ENCODE peak calls at places on chromosomes 11 and 22, in ten cellular contexts. One of them, this sample, is unnamed.

GRCh38 chr11:13376402-13376801 is 86.6 kb downstream of the BTBD10 start:
- DNase-seq in CD8-positive, alpha-beta memory T cell: no peak
- DNase-seq in coronary artery: no peak
- DNase-seq in SK-N-SH: no peak
- DNase-seq in testis: no peak
- DNase-seq in GM23338: no peak
- DNase-seq in tibial artery: no peak
- DNase-seq in aorta: no peak
- DNase-seq in heart right ventricle: no peak
- DNase-seq in cardiac muscle cell: no peak
- DNase-seq in this sample: no peak

GRCh38 chr11:8289426-8290047 is 25.9 kb upstream of the LMO1 start:
- DNase-seq in heart right ventricle: no peak
- DNase-seq in aorta: no peak
- DNase-seq in cardiac muscle cell: no peak
- DNase-seq in testis: no peak
- DNase-seq in SK-N-SH: no peak
- DNase-seq in tibial artery: no peak
- DNase-seq in CD8-positive, alpha-beta memory T cell: no peak
- DNase-seq in GM23338: no peak
- DNase-seq in coronary artery: peak
- DNase-seq in this sample: peak

GRCh38 chr22:48257690-48258065 is 1495.2 kb downstream of the TBC1D22A start:
- DNase-seq in tibial artery: no peak
- DNase-seq in CD8-positive, alpha-beta memory T cell: no peak
- DNase-seq in aorta: no peak
- DNase-seq in coronary artery: no peak
- DNase-seq in cardiac muscle cell: no peak
- DNase-seq in testis: no peak
- DNase-seq in heart right ventricle: no peak
- DNase-seq in SK-N-SH: no peak
- DNase-seq in GM23338: no peak
- DNase-seq in this sample: no peak

GRCh38 chr22:35409783-35410662 is 10.1 kb downstream of the MCM5 start:
- DNase-seq in cardiac muscle cell: no peak
- DNase-seq in aorta: peak
- DNase-seq in heart right ventricle: peak
- DNase-seq in SK-N-SH: no peak
- DNase-seq in coronary artery: no peak
- DNase-seq in GM23338: no peak
- DNase-seq in tibial artery: no peak
- DNase-seq in testis: no peak
- DNase-seq in CD8-positive, alpha-beta memory T cell: no peak
- DNase-seq in this sample: no peak

GRCh38 chr11:58186938-58187337 is 1.9 kb upstream of the OR9Q2 start:
- DNase-seq in testis: no peak
- DNase-seq in SK-N-SH: no peak
- DNase-seq in cardiac muscle cell: no peak
- DNase-seq in heart right ventricle: peak
- DNase-seq in coronary artery: no peak
- DNase-seq in aorta: no peak
- DNase-seq in CD8-positive, alpha-beta memory T cell: no peak
- DNase-seq in tibial artery: no peak
- DNase-seq in GM23338: peak
- DNase-seq in this sample: no peak

GRCh38 chr11:65419773-65420481 is 2.7 kb upstream of the NEAT1 start:
- DNase-seq in CD8-positive, alpha-beta memory T cell: peak
- DNase-seq in heart right ventricle: peak
- DNase-seq in SK-N-SH: peak
- DNase-seq in testis: peak
- DNase-seq in tibial artery: peak
- DNase-seq in cardiac muscle cell: peak
- DNase-seq in GM23338: peak
- DNase-seq in aorta: peak
- DNase-seq in coronary artery: peak
- DNase-seq in this sample: peak

GRCh38 chr11:125036933-125037332 is 26.2 kb upstream of the SLC37A2 start:
- DNase-seq in cardiac muscle cell: no peak
- DNase-seq in testis: no peak
- DNase-seq in CD8-positive, alpha-beta memory T cell: no peak
- DNase-seq in coronary artery: no peak
- DNase-seq in GM23338: no peak
- DNase-seq in heart right ventricle: no peak
- DNase-seq in aorta: no peak
- DNase-seq in tibial artery: no peak
- DNase-seq in SK-N-SH: no peak
- DNase-seq in this sample: no peak

GRCh38 chr22:39183991-39184585 is 31.6 kb upstream of the CBX7 start:
- DNase-seq in coronary artery: no peak
- DNase-seq in CD8-positive, alpha-beta memory T cell: no peak
- DNase-seq in cardiac muscle cell: peak
- DNase-seq in testis: peak
- DNase-seq in GM23338: peak
- DNase-seq in heart right ventricle: no peak
- DNase-seq in SK-N-SH: no peak
- DNase-seq in tibial artery: no peak
- DNase-seq in aorta: no peak
- DNase-seq in this sample: no peak

GRCh38 chr11:83836883-83837654 is 550.9 kb upstream of the CCDC90B start:
- DNase-seq in heart right ventricle: peak
- DNase-seq in coronary artery: no peak
- DNase-seq in aorta: no peak
- DNase-seq in CD8-positive, alpha-beta memory T cell: no peak
- DNase-seq in SK-N-SH: peak
- DNase-seq in GM23338: peak
- DNase-seq in testis: peak
- DNase-seq in tibial artery: peak
- DNase-seq in cardiac muscle cell: peak
- DNase-seq in this sample: peak

GRCh38 chr11:134783219-134783618 is 371.2 kb upstream of the B3GAT1 start:
- DNase-seq in SK-N-SH: no peak
- DNase-seq in heart right ventricle: no peak
- DNase-seq in CD8-positive, alpha-beta memory T cell: no peak
- DNase-seq in tibial artery: no peak
- DNase-seq in cardiac muscle cell: no peak
- DNase-seq in coronary artery: no peak
- DNase-seq in GM23338: no peak
- DNase-seq in aorta: no peak
- DNase-seq in testis: no peak
- DNase-seq in this sample: no peak

GRCh38 chr11:22076215-22076930 is 116.5 kb upstream of the ANO5 start:
- DNase-seq in tibial artery: no peak
- DNase-seq in testis: no peak
- DNase-seq in coronary artery: no peak
- DNase-seq in cardiac muscle cell: no peak
- DNase-seq in heart right ventricle: no peak
- DNase-seq in SK-N-SH: no peak
- DNase-seq in CD8-positive, alpha-beta memory T cell: no peak
- DNase-seq in GM23338: no peak
- DNase-seq in aorta: no peak
- DNase-seq in this sample: no peak

DNA sequence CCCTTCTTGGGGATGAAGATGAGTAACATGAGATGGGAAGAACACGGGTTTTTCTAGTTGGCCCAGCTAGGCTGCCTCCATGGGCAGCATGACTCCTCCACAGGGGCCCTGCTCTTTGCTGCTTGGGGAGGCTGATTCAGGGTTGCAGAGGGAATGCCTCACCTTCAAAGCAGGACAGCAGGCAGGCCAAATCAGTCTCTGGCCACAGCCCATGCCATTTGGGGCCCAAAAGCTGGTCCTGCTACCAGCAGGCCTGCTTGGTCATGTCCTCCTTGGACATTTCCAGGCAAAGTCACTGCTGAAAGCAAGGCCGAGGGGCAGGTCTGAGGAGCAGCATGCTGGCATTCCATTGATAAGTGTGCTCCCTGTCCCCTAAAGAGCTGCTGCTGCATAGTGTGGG is 13.8 kb upstream of the MAPK8IP1 start:
- DNase-seq in cardiac muscle cell: no peak
- DNase-seq in aorta: no peak
- DNase-seq in heart right ventricle: no peak
- DNase-seq in GM23338: no peak
- DNase-seq in testis: no peak
- DNase-seq in CD8-positive, alpha-beta memory T cell: no peak
- DNase-seq in tibial artery: no peak
- DNase-seq in coronary artery: no peak
- DNase-seq in SK-N-SH: no peak
- DNase-seq in this sample: no peak
- H3K27ac ChIP-seq in cardiac muscle cell: no peak
- H3K27ac ChIP-seq in aorta: no peak
- H3K27ac ChIP-seq in heart right ventricle: no peak
- H3K27ac ChIP-seq in GM23338: no peak
- H3K27ac ChIP-seq in testis: no peak
- H3K27ac ChIP-seq in CD8-positive, alpha-beta memory T cell: no peak
- H3K27ac ChIP-seq in tibial artery: no peak
- H3K27ac ChIP-seq in coronary artery: no peak
- H3K27ac ChIP-seq in SK-N-SH: no peak
- H3K27ac ChIP-seq in this sample: no peak

DNA sequence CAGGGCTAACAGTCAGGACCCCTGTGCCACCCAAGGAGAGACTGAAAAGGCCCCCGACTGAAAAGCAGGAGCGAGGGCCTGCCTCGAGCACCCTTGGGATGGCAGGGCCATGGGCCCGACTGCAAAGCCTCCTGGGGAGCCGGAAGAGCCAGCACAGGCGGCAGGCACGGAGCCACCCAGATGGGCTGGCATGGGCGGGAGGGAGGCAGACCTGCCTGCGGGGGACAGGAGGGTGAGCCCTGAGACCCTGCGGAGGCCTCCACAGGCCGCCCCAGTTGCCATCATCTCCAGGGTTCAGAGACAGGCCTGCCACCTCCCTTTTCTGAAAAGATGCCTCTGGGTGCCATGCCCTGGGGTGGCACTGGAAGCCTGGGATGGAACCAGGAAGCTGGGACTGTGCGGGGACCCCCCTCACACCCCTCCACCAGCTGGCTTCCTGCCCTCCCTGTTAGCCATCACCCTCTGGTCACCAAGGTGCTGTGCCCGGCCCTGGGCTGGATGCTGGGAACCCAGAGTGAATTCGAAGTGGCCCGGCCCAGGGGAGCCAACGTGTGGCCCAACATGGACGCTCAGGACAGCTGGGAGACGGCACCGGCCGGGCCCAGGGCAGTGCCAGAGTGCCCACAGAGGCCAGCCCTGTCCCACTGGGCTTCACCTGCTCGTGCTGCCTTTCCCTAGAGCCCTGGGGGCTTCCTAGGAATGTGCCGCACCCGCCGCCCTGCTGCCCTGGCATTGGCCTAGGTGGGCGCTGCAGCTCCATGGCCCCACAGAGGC is 13.8 kb downstream of the TSPAN32 start:
- DNase-seq in heart right ventricle: no peak
- DNase-seq in aorta: no peak
- DNase-seq in CD8-positive, alpha-beta memory T cell: no peak
- DNase-seq in testis: no peak
- DNase-seq in GM23338: no peak
- DNase-seq in coronary artery: no peak
- DNase-seq in cardiac muscle cell: no peak
- DNase-seq in SK-N-SH: no peak
- DNase-seq in tibial artery: no peak
- DNase-seq in this sample: no peak
- H3K27ac ChIP-seq in heart right ventricle: peak
- H3K27ac ChIP-seq in aorta: peak
- H3K27ac ChIP-seq in CD8-positive, alpha-beta memory T cell: no peak
- H3K27ac ChIP-seq in testis: peak
- H3K27ac ChIP-seq in GM23338: no peak
- H3K27ac ChIP-seq in coronary artery: peak
- H3K27ac ChIP-seq in cardiac muscle cell: no peak
- H3K27ac ChIP-seq in SK-N-SH: peak
- H3K27ac ChIP-seq in tibial artery: peak
- H3K27ac ChIP-seq in this sample: no peak

DNA sequence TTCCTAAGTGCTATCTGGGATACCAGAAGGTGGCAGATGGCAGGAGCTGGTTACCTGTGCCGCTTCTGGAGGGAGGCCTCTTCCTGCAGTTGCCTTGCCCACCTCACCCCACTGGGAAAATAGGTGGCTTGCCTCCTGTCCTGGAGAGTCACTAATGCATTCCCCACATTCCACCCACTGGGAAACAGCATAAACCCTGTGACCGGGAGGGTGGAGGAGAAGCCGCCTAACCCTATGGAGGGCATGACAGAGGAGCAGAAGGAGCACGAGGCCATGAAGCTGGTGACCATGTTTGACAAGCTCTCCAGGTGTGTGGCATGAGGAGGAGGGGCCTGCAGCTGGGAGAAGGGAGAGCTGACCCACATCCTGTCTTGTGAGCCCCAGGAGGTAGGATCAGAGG is 5.6 kb downstream of the RIC8A start:
- DNase-seq in aorta: no peak
- DNase-seq in tibial artery: no peak
- DNase-seq in heart right ventricle: no peak
- DNase-seq in CD8-positive, alpha-beta memory T cell: no peak
- DNase-seq in SK-N-SH: no peak
- DNase-seq in GM23338: no peak
- DNase-seq in cardiac muscle cell: no peak
- DNase-seq in coronary artery: no peak
- DNase-seq in testis: no peak
- DNase-seq in this sample: no peak
- H3K27ac ChIP-seq in aorta: no peak
- H3K27ac ChIP-seq in tibial artery: no peak
- H3K27ac ChIP-seq in heart right ventricle: no peak
- H3K27ac ChIP-seq in CD8-positive, alpha-beta memory T cell: no peak
- H3K27ac ChIP-seq in SK-N-SH: no peak
- H3K27ac ChIP-seq in GM23338: no peak
- H3K27ac ChIP-seq in cardiac muscle cell: no peak
- H3K27ac ChIP-seq in coronary artery: no peak
- H3K27ac ChIP-seq in testis: no peak
- H3K27ac ChIP-seq in this sample: no peak

GRCh38 chr11:33291004-33291777 is 34.0 kb downstream of the HIPK3 start:
- DNase-seq in coronary artery: no peak
- DNase-seq in cardiac muscle cell: peak
- DNase-seq in aorta: no peak
- DNase-seq in CD8-positive, alpha-beta memory T cell: no peak
- DNase-seq in tibial artery: no peak
- DNase-seq in testis: no peak
- DNase-seq in SK-N-SH: peak
- DNase-seq in heart right ventricle: peak
- DNase-seq in GM23338: no peak
- DNase-seq in this sample: no peak

GRCh38 chr11:33294224-33294623 is 37.0 kb downstream of the HIPK3 start:
- DNase-seq in SK-N-SH: no peak
- DNase-seq in aorta: no peak
- DNase-seq in cardiac muscle cell: no peak
- DNase-seq in CD8-positive, alpha-beta memory T cell: no peak
- DNase-seq in GM23338: no peak
- DNase-seq in tibial artery: no peak
- DNase-seq in coronary artery: no peak
- DNase-seq in heart right ventricle: no peak
- DNase-seq in testis: no peak
- DNase-seq in this sample: no peak

GRCh38 chr11:33292306-33292705 is 35.1 kb downstream of the HIPK3 start:
- DNase-seq in tibial artery: no peak
- DNase-seq in heart right ventricle: no peak
- DNase-seq in GM23338: no peak
- DNase-seq in SK-N-SH: no peak
- DNase-seq in coronary artery: no peak
- DNase-seq in cardiac muscle cell: peak
- DNase-seq in testis: no peak
- DNase-seq in aorta: no peak
- DNase-seq in CD8-positive, alpha-beta memory T cell: no peak
- DNase-seq in this sample: no peak

GRCh38 chr11:33296695-33297094 is 39.5 kb downstream of the HIPK3 start:
- DNase-seq in GM23338: no peak
- DNase-seq in aorta: no peak
- DNase-seq in testis: no peak
- DNase-seq in coronary artery: no peak
- DNase-seq in SK-N-SH: no peak
- DNase-seq in heart right ventricle: no peak
- DNase-seq in tibial artery: no peak
- DNase-seq in cardiac muscle cell: no peak
- DNase-seq in CD8-positive, alpha-beta memory T cell: no peak
- DNase-seq in this sample: no peak

GRCh38 chr11:33294797-33295196 is 37.6 kb downstream of the HIPK3 start:
- DNase-seq in CD8-positive, alpha-beta memory T cell: no peak
- DNase-seq in aorta: no peak
- DNase-seq in SK-N-SH: no peak
- DNase-seq in cardiac muscle cell: no peak
- DNase-seq in coronary artery: no peak
- DNase-seq in testis: no peak
- DNase-seq in heart right ventricle: no peak
- DNase-seq in GM23338: no peak
- DNase-seq in tibial artery: no peak
- DNase-seq in this sample: no peak
- H3K27ac ChIP-seq in CD8-positive, alpha-beta memory T cell: no peak
- H3K27ac ChIP-seq in aorta: no peak
- H3K27ac ChIP-seq in SK-N-SH: no peak
- H3K27ac ChIP-seq in cardiac muscle cell: peak
- H3K27ac ChIP-seq in coronary artery: no peak
- H3K27ac ChIP-seq in testis: no peak
- H3K27ac ChIP-seq in heart right ventricle: no peak
- H3K27ac ChIP-seq in GM23338: no peak
- H3K27ac ChIP-seq in tibial artery: no peak
- H3K27ac ChIP-seq in this sample: no peak

This sample was measured in H9.